ENCODE peak calls at places on chromosomes 16 and 17, in seven cellular contexts. K is tibial artery, B is dorsolateral prefrontal cortex, G is BE2C, V is tibial nerve, I is cardiac muscle cell, M is prostate gland. H is an unnamed sample.

GRCh38 chr17:27544350-27545131 is 86.4 kb upstream of the LGALS9 start:
- DNase-seq in K (no peak), B (no peak), G (no peak), V (no peak), I (no peak), M (no peak), H (peak)

GRCh38 chr16:85614338-85615013 is 1.4 kb downstream of the GSE1 start:
- DNase-seq in K (no peak), B (no peak), G (no peak), V (no peak), I (peak), M (no peak), H (no peak)

GRCh38 chr16:6125483-6126259 is 1028.1 kb upstream of the EEF2KMT start:
- DNase-seq in K (no peak), B (no peak), G (no peak), V (no peak), I (no peak), M (no peak), H (no peak)

GRCh38 chr17:82000803-82001649 is 21.7 kb downstream of the CENPX start:
- DNase-seq in K (no peak), B (no peak), G (no peak), V (no peak), I (no peak), M (no peak), H (no peak)

GRCh38 chr17:21258593-21258992 is 5.4 kb upstream of the NATD1 start:
- DNase-seq in K (no peak), B (no peak), G (no peak), V (no peak), I (no peak), M (no peak), H (no peak)

GRCh38 chr16:13997933-13998332 is 73.2 kb upstream of the MRTFB start:
- DNase-seq in K (no peak), B (no peak), G (no peak), V (no peak), I (no peak), M (no peak), H (peak)

GRCh38 chr17:50151937-50152547 is 1.6 kb upstream of the PPP1R9B start:
- DNase-seq in K (peak), B (peak), G (peak), V (peak), I (peak), M (peak), H (peak)

GRCh38 chr16:67563708-67564468 is 1.6 kb downstream of the CTCF start:
- DNase-seq in K (peak), B (no peak), G (no peak), V (no peak), I (peak), M (peak), H (peak)

GRCh38 chr17:68290955-68291835 is at the start of the genes ARSG and SLC16A6:
- DNase-seq in K (peak), B (no peak), G (peak), V (peak), I (peak), M (peak), H (peak)

GRCh38 chr17:2042355-2042929 is 620 bp downstream of the OVCA2 start:
- DNase-seq in K (no peak), B (no peak), G (peak), V (no peak), I (peak), M (no peak), H (no peak)

GRCh38 chr16:89031715-89032659 is 55.0 kb upstream of the CBFA2T3 start:
- DNase-seq in K (peak), B (no peak), G (peak), V (no peak), I (no peak), M (no peak), H (no peak)

GRCh38 chr17:78862073-78863023 is 21.7 kb upstream of the USP36 start:
- DNase-seq in K (peak), B (peak), G (no peak), V (peak), I (no peak), M (no peak), H (peak)

GRCh38 chr17:2214047-2214717 is 89.4 kb downstream of the SMG6 start:
- DNase-seq in K (peak), B (peak), G (no peak), V (peak), I (peak), M (no peak), H (no peak)

GRCh38 chr16:49756971-49757743 is 98.8 kb downstream of the ZNF423 start:
- DNase-seq in K (no peak), B (no peak), G (no peak), V (no peak), I (no peak), M (no peak), H (no peak)

GRCh38 chr17:7058831-7059447 is 15.0 kb upstream of the SLC16A11 start:
- DNase-seq in K (no peak), B (no peak), G (no peak), V (no peak), I (no peak), M (no peak), H (no peak)

GRCh38 chr16:2473999-2474876 is 689 bp upstream of the TBC1D24 start:
- DNase-seq in K (no peak), B (no peak), G (peak), V (no peak), I (peak), M (no peak), H (no peak)

GRCh38 chr17:40615295-40615988 is 32.2 kb downstream of the SMARCE1 start:
- DNase-seq in K (no peak), B (no peak), G (peak), V (no peak), I (peak), M (peak), H (peak)
- TF ChIP-seq CTCF in K (no peak), B (peak), G (peak), V (peak), I (peak), M (no peak), H (peak)

GRCh38 chr17:75927286-75927922 is 13.4 kb downstream of the FBF1 start:
- DNase-seq in K (no peak), B (no peak), G (peak), V (no peak), I (peak), M (peak), H (no peak)
- TF ChIP-seq CTCF in K (no peak), B (no peak), G (peak), V (peak), I (peak), M (no peak), H (no peak)

GRCh38 chr16:74720579-74720978 is 19.9 kb upstream of the MLKL start:
- DNase-seq in K (no peak), B (no peak), G (no peak), V (no peak), I (no peak), M (no peak), H (no peak)

GRCh38 chr16:74716355-74716754 is 15.7 kb upstream of the MLKL start:
- DNase-seq in K (no peak), B (no peak), G (no peak), V (no peak), I (no peak), M (no peak), H (no peak)

GRCh38 chr16:74718140-74718539 is 17.5 kb upstream of the MLKL start:
- DNase-seq in K (no peak), B (no peak), G (no peak), V (no peak), I (no peak), M (no peak), H (no peak)

GRCh38 chr16:74717367-74717766 is 16.7 kb upstream of the MLKL start:
- DNase-seq in K (no peak), B (no peak), G (no peak), V (no peak), I (no peak), M (no peak), H (no peak)

GRCh38 chr16:74718741-74719610 is 18.3 kb upstream of the MLKL start:
- DNase-seq in K (no peak), B (no peak), G (no peak), V (no peak), I (no peak), M (no peak), H (no peak)
- TF ChIP-seq CTCF in K (no peak), B (no peak), G (no peak), V (no peak), I (no peak), M (no peak), H (no peak)

GRCh38 chr17:34474706-34475105 is 104.7 kb upstream of the TMEM132E start:
- DNase-seq in K (no peak), B (no peak), G (no peak), V (no peak), I (no peak), M (no peak), H (no peak)
- TF ChIP-seq CTCF in K (no peak), B (no peak), G (peak), V (no peak), I (no peak), M (no peak), H (no peak)

GRCh38 chr16:1209081-1209480 is 16.0 kb downstream of the TPSG1 start:
- DNase-seq in K (no peak), B (no peak), G (no peak), V (no peak), I (no peak), M (no peak), H (no peak)

GRCh38 chr16:1206786-1207185 is 18.3 kb downstream of the TPSG1 start:
- DNase-seq in K (no peak), B (no peak), G (no peak), V (no peak), I (no peak), M (no peak), H (no peak)

GRCh38 chr16:1208239-1208830 is 16.7 kb downstream of the TPSG1 start:
- DNase-seq in K (no peak), B (no peak), G (no peak), V (no peak), I (no peak), M (no peak), H (no peak)

GRCh38 chr16:1204941-1205340 is 20.1 kb downstream of the TPSG1 start:
- DNase-seq in K (no peak), B (no peak), G (no peak), V (no peak), I (no peak), M (no peak), H (no peak)

GRCh38 chr16:1206326-1206725 is 18.7 kb downstream of the TPSG1 start:
- DNase-seq in K (no peak), B (no peak), G (no peak), V (no peak), I (no peak), M (no peak), H (no peak)
- TF ChIP-seq CTCF in K (no peak), B (no peak), G (peak), V (no peak), I (no peak), M (no peak), H (no peak)

GRCh38 chr17:45046536-45047125 is 4.8 kb downstream of the DCAKD start:
- DNase-seq in K (no peak), B (no peak), G (no peak), V (no peak), I (no peak), M (no peak), H (no peak)

GRCh38 chr17:45050680-45051059 is 762 bp downstream of the DCAKD start:
- DNase-seq in K (no peak), B (no peak), G (no peak), V (no peak), I (no peak), M (no peak), H (no peak)

GRCh38 chr17:45051060-45051719 is at the start of gene DCAKD:
- DNase-seq in K (peak), B (peak), G (peak), V (peak), I (peak), M (peak), H (peak)

GRCh38 chr17:45052052-45052772 is 780 bp upstream of the DCAKD start:
- DNase-seq in K (peak), B (no peak), G (peak), V (no peak), I (peak), M (peak), H (no peak)

DNA sequence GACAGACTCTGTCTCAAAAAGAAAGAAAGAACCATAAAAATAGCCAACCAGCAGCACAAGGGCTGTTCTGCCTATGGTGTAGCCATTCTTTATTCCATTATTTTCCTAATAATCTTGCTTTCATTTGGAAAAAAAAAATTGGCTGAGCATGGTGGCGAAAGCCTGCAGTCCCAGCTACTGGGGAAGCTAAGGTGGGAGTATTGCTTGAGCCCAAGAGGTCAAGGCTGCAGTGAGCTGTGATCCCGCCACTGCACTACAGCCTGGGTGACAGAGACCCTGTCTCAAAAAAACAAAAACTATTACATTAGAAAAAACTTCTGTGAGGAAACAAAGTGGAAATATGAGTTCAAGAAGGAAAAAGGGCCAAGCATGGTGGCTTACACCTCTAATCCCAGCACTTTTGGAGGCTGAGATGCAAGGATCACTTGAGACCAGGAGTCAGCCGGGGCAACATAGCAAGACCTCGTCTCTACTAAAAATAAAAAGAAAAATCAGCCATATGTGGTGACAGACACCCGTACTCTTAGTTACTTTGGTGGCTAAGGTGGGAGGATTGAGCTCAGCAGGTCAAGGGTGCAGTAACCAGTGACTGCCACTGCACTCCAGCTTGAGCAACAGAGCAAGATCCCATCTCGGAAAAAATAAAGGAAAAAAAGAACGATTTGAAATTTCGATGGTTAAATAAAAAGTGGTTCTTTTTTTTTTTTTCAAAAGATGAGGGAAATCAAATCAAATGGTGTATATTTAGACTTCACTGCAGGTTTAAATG is 2.5 kb downstream of the DCAKD start:
- DNase-seq in K (no peak), B (no peak), G (no peak), V (no peak), I (no peak), M (no peak), H (no peak)
- TF ChIP-seq CTCF in K (peak), B (no peak), G (peak), V (peak), I (peak), M (no peak), H (peak)

GRCh38 chr17:44989552-44990138 is 21.5 kb upstream of the C1QL1 start:
- DNase-seq in K (no peak), B (no peak), G (no peak), V (no peak), I (no peak), M (no peak), H (no peak)
- TF ChIP-seq CTCF in K (no peak), B (no peak), G (no peak), V (no peak), I (no peak), M (no peak), H (no peak)

DNA sequence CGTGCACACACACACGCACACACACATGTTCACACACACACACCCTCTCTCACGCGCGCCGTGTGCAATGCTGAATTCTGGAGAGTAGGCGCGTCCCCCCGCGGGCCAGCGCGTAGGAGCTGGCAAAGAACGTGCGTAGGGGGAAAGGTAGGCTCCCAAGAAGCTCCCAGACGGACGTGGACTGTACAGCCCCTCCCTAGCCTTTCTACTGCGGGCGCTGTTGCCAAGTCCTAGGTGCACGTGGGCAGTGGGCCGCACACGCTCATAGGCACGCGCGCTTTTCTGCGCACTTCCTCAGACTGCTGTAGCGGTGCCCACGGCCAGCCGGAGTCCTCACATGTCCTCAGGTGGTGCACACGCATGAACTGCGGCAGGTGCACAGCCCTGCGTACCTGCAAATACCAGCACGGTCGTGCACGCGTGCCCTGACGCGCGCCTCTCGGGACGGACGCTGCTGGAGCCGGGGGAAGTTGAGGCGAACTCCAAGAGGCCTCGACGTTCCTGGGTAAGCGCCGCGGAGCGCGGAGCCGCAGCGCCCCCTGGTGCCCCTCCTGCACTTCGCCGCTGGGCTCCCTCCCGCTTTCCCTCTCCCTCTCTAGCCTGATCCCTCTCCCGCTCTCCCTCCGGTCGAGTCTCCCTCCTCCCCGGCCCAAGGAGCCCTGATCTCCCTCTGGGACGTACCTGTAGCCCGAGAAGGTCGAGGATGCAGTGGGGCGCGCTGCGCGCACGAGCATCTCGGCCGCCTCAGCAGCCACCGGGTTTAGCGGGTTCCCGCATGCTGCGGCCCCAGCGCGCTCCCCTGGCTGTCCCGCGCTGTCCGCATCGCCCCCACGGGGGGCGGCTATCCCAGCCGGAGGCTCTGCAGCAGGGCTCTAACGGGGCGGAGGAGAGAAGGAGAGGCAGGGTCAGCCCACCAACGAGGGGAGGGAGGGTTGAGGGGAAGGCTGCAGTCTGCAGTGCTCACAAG is 749 bp downstream of the GRIN2A start:
- DNase-seq in K (peak), B (peak), G (peak), V (no peak), I (peak), M (peak), H (peak)
- TF ChIP-seq CTCF in K (peak), B (peak), G (peak), V (peak), I (peak), M (peak), H (peak)

GRCh38 chr17:44004761-44005526 is 522 bp downstream of the NAGS start:
- DNase-seq in K (no peak), B (no peak), G (peak), V (no peak), I (peak), M (no peak), H (no peak)

GRCh38 chr17:44005527-44005864 is 1.1 kb downstream of the NAGS start:
- DNase-seq in K (no peak), B (no peak), G (no peak), V (no peak), I (no peak), M (no peak), H (no peak)

GRCh38 chr17:44006581-44007345 is 2.3 kb downstream of the NAGS start:
- DNase-seq in K (peak), B (peak), G (peak), V (peak), I (peak), M (peak), H (peak)

GRCh38 chr17:44007346-44008204 is 3.2 kb downstream of the NAGS start:
- DNase-seq in K (no peak), B (no peak), G (no peak), V (no peak), I (no peak), M (no peak), H (no peak)

GRCh38 chr17:44005865-44006580 is 1.6 kb downstream of the NAGS start:
- DNase-seq in K (no peak), B (no peak), G (peak), V (no peak), I (peak), M (no peak), H (no peak)
- TF ChIP-seq CTCF in K (no peak), B (no peak), G (peak), V (no peak), I (peak), M (no peak), H (no peak)